ENCODE peak calls at places on chromosomes 16 and 17, in ten cellular contexts. R, F, L, U, Y, K, X, B, D and I are unnamed samples.

GRCh38 chr17:82495844-82496528 is 23.5 kb upstream of the FOXK2 start:
- DNase-seq in K (no peak), X (no peak), B (no peak), Y (no peak), U (no peak), F (no peak), L (no peak), R (no peak), D (peak; percentile 46), I (no peak)

GRCh38 chr16:50103764-50104163 is 38.0 kb downstream of the HEATR3 start:
- DNase-seq in X (no peak), L (no peak), Y (no peak), K (no peak), D (no peak), R (no peak), F (no peak), U (no peak), B (no peak), I (no peak)

GRCh38 chr17:8231701-8232100 is 16.2 kb downstream of the CTC1 start:
- DNase-seq in U (no peak), F (no peak), R (no peak), B (no peak), D (no peak), K (no peak), Y (no peak), L (no peak), X (no peak), I (no peak)

GRCh38 chr16:14560523-14560922 is 69.5 kb downstream of the PARN start:
- DNase-seq in R (no peak), U (no peak), K (no peak), L (no peak), X (no peak), D (no peak), F (no peak), B (no peak), Y (no peak), I (no peak)

GRCh38 chr16:4654387-4654901 is 29.8 kb downstream of the MGRN1 start:
- DNase-seq in L (peak; percentile 66), K (no peak), R (peak; percentile 77), X (no peak), Y (peak; percentile 45), B (no peak), U (no peak), D (no peak), F (no peak), I (no peak)

GRCh38 chr17:8865385-8865784 is 2.1 kb downstream of the PIK3R6 start:
- DNase-seq in R (no peak), Y (no peak), X (no peak), U (no peak), F (no peak), K (no peak), B (no peak), L (no peak), D (no peak), I (no peak)

GRCh38 chr16:3022697-3023414 is 886 bp downstream of the HCFC1R1 start:
- DNase-seq in X (no peak), L (no peak), U (peak; percentile 86), K (no peak), R (no peak), B (peak; percentile 72), D (no peak), F (peak; percentile 61), Y (no peak), I (no peak)

GRCh38 chr16:77531741-77532140 is 96.9 kb upstream of the ADAMTS18 start:
- DNase-seq in F (no peak), Y (no peak), X (peak; percentile 71), R (no peak), U (peak; percentile 36), K (no peak), D (no peak), L (no peak), B (no peak), I (no peak)

GRCh38 chr17:43952351-43952723 is 1.4 kb downstream of the PYY start:
- DNase-seq in F (no peak), Y (peak; percentile 39), L (no peak), R (no peak), U (no peak), D (no peak), X (no peak), B (no peak), K (no peak), I (no peak)

GRCh38 chr17:81509048-81509686 is 3.4 kb downstream of the ACTG1 start:
- DNase-seq in R (no peak), B (no peak), L (no peak), K (no peak), Y (no peak), U (peak; percentile 69), X (no peak), D (no peak), F (no peak), I (peak; percentile 20)

GRCh38 chr17:13598353-13599167 is 3.2 kb downstream of the HS3ST3A1 start:
- DNase-seq in U (no peak), R (no peak), F (no peak), K (no peak), X (no peak), D (no peak), B (no peak), L (no peak), Y (no peak), I (no peak)

DNA sequence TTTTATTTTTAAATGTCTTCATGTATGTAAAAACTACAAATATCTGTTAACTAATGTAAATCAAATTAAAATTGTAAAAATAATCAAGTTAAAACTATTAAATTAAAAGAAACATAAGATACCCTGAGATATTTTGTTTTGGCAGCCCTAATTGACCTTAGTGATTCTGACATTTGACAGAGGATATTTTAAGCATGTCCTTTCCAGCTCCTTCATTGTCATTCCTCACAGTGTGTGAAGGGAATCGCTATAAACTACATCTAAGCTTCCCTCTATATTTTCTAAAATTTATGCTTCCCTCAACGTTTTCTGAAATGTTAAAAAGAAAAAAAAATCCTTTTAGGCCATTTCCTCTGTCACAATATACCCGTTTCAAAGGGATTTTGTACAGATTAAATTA is 20.2 kb downstream of the CEP112 start:
- DNase-seq in Y (no peak), D (no peak), K (no peak), L (no peak), X (no peak), U (no peak), B (no peak), R (no peak), F (no peak), I (no peak)
- H3K27ac ChIP-seq in Y (no peak overlapping the region), D (no peak overlapping the region), K (no peak overlapping the region), L (no peak overlapping the region), X (no peak overlapping the region), U (no peak overlapping the region), B (peak overlapping the region; percentile 42), R (no peak overlapping the region), F (peak overlapping the region; percentile 1), I (no peak overlapping the region)

GRCh38 chr16:89402962-89403361 is 87.4 kb downstream of the ANKRD11 start:
- DNase-seq in U (no peak), Y (no peak), D (no peak), X (no peak), B (no peak), K (no peak), L (no peak), F (no peak), R (no peak), I (no peak)

GRCh38 chr16:89401641-89402445 is 88.5 kb downstream of the ANKRD11 start:
- DNase-seq in B (no peak), R (no peak), U (no peak), Y (peak; percentile 38), F (no peak), L (no peak), D (no peak), K (no peak), X (peak; percentile 33), I (no peak)

GRCh38 chr16:89400740-89401139 is 89.6 kb downstream of the ANKRD11 start:
- DNase-seq in R (no peak), F (no peak), D (no peak), B (no peak), L (no peak), X (no peak), Y (no peak), K (no peak), U (no peak), I (no peak)

GRCh38 chr16:89398924-89399323 is 91.4 kb downstream of the ANKRD11 start:
- DNase-seq in Y (no peak), D (no peak), L (no peak), F (no peak), X (no peak), K (no peak), B (no peak), U (no peak), R (no peak), I (no peak)

DNA sequence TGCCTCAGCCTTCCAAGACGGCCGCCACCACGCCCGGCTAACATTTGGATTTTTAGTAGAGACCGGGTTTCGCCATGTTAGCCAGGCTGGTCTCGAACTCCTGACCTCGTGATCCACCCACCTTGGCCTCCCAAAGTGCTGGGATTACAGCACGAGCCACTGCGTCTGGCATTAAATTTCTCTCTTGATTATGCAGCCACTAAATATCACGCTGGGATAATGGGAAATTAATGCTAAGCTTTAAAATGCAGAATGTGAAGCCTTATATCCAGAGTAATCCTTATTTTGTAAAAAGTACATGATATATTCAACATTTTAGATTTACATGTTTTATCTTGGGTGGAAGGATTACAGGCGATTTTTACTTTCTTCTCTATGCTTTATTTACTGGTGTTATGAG is 89.2 kb downstream of the ANKRD11 start:
- DNase-seq in L (no peak), F (no peak), X (no peak), U (no peak), D (no peak), R (no peak), Y (no peak), K (no peak), B (no peak), I (no peak)
- TF ChIP-seq CTCF in L (no peak), F (no peak), X (no peak), U (no peak), D (no peak), R (no peak), Y (no peak), K (no peak), B (no peak), I (no peak)

GRCh38 chr16:12255473-12255872 is 278.9 kb downstream of the SNX29 start:
- DNase-seq in K (no peak), D (no peak), Y (no peak), L (no peak), B (no peak), U (no peak), X (no peak), R (no peak), F (no peak), I (no peak)
- H3K27ac ChIP-seq in K (no peak overlapping the region), D (no peak overlapping the region), Y (no peak overlapping the region), L (no peak overlapping the region), B (no peak overlapping the region), U (no peak overlapping the region), X (no peak overlapping the region), R (no peak overlapping the region), F (no peak overlapping the region), I (no peak overlapping the region)

DNA sequence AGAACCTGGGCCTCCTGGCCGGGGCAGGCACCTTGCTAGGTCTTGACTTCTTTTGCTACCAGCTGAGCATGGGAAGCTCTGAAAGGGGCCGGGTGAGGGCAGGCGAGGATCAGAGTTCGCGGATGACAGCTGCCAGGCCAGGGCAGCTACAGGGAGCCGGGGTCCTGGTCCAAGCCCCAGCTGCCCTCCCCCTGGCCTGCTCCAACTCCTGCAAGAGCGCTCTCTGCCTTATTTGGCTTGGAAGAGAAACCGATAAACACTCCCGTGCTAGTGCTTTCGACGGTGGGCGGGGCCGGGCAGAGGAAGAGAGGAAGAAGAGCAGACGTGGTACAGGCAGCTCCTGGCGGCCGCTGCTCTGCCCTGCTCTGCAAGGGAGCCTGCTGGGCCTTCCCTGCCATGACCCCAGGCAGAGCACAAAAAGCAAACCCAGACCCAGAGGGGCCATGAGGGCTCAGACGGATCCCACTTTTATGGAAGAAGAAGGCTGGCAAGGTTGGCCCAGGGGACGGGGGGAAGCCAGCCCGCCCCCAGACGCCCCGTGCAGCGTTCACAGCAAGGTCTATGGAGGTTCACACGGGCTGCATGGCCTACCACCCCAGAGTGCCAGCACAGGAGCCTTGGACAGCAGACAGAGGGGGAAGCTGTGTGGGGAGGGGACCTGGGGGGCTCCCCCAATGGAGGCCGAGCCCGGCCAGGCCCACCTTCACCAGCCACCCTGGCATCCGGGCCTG is 25.6 kb downstream of the PIEZO1 start:
- DNase-seq in K (peak; percentile 47), R (peak; percentile 60), Y (peak; percentile 46), F (no peak), B (no peak), L (peak; percentile 55), D (no peak), X (no peak), U (no peak), I (peak; percentile 96)
- TF ChIP-seq CTCF in K (no peak), R (no peak), Y (no peak), F (no peak), B (no peak), L (no peak), D (no peak), X (no peak), U (no peak), I (peak; percentile 57)